ENCODE peak calls at places on chromosomes 5 and 9, in four cellular contexts. Y, M, W and R are unnamed samples.

GRCh38 chr5:80745490-80745889 is 90.7 kb upstream of the DHFR start:
- DNase-seq in M (no peak), Y (no peak), W (no peak), R (no peak)

GRCh38 chr9:112898872-112899281 is 8.2 kb upstream of the SLC46A2 start:
- DNase-seq in W (no peak), Y (no peak), M (no peak), R (no peak)

GRCh38 chr5:159514229-159514822 is 184.0 kb upstream of the IL12B start:
- DNase-seq in M (no peak), Y (no peak), W (no peak), R (no peak)

GRCh38 chr9:41229408-41230401 is 40.6 kb upstream of the ZNG1F start:
- DNase-seq in W (no peak), Y (no peak), M (no peak), R (peak; percentile 2)

GRCh38 chr5:104179057-104179456 is 616.5 kb upstream of the NUDT12 start:
- DNase-seq in W (peak; percentile 31), M (peak; percentile 43), Y (peak; percentile 30), R (peak; percentile 80)

GRCh38 chr5:77847814-77848290 is 71.7 kb upstream of the TBCA start:
- DNase-seq in W (no peak), Y (no peak), M (no peak), R (peak; percentile 93)

GRCh38 chr5:159850192-159850573 is 66.1 kb upstream of the ADRA1B start:
- DNase-seq in Y (no peak), M (no peak), W (no peak), R (no peak)

GRCh38 chr5:135129307-135129706 is 95.3 kb upstream of the PITX1 start:
- DNase-seq in M (no peak), Y (no peak), W (no peak), R (no peak)

GRCh38 chr5:170306381-170306790 is 8.8 kb upstream of the LCP2 start:
- DNase-seq in M (no peak), Y (peak; percentile 70), W (no peak), R (no peak)

GRCh38 chr5:31640024-31640423 is 1.1 kb downstream of the PDZD2 start:
- DNase-seq in W (no peak), M (peak; percentile 2), Y (no peak), R (no peak)

GRCh38 chr9:85224729-85225128 is 517.0 kb downstream of the AGTPBP1 start:
- DNase-seq in Y (no peak), W (no peak), M (no peak), R (no peak)

GRCh38 chr9:123039617-123040219 is 6.3 kb downstream of the GPR21 start:
- DNase-seq in W (no peak), Y (no peak), M (no peak), R (no peak)

GRCh38 chr5:5298841-5299543 is 123.5 kb upstream of the ICE1 start:
- DNase-seq in M (no peak), Y (no peak), W (no peak), R (no peak)

GRCh38 chr5:93603711-93604118 is 20.7 kb downstream of the NR2F1 start:
- DNase-seq in M (no peak), W (no peak), Y (no peak), R (no peak)

GRCh38 chr5:116572375-116573278 is 2.0 kb downstream of the SEMA6A start:
- DNase-seq in W (peak; percentile 63), Y (peak; percentile 35), M (peak; percentile 63), R (peak; percentile 19)

GRCh38 chr9:134590240-134591081 is 51.1 kb upstream of the COL5A1 start:
- DNase-seq in W (peak; percentile 16), M (no peak), Y (no peak), R (no peak)

GRCh38 chr5:87103616-87104287 is 163.9 kb upstream of the RASA1 start:
- DNase-seq in Y (no peak), M (no peak), W (peak; percentile 23), R (no peak)

GRCh38 chr5:76714771-76715483 is 999 bp upstream of the F2R start:
- DNase-seq in W (peak; percentile 29), M (peak; percentile 25), Y (no peak), R (peak; percentile 37)

GRCh38 chr5:81393783-81394718 is at the start of gene ACOT12:
- DNase-seq in M (no peak), Y (no peak), W (no peak), R (peak; percentile 25)

GRCh38 chr9:3662671-3663070 is 136.9 kb upstream of the RFX3 start:
- DNase-seq in W (no peak), Y (no peak), M (no peak), R (no peak)

GRCh38 chr9:88732128-88732527 is 197.2 kb downstream of the NXNL2 start:
- DNase-seq in W (no peak), M (no peak), Y (no peak), R (no peak)

GRCh38 chr9:31137151-31137849 is 1247.1 kb upstream of the ACO1 start:
- DNase-seq in M (no peak), Y (peak; percentile 27), W (no peak), R (no peak)

GRCh38 chr5:101783241-101784095 is 512.6 kb downstream of the SLCO4C1 start:
- DNase-seq in M (no peak), W (no peak), Y (no peak), R (no peak)

GRCh38 chr5:16656561-16657191 is 39.9 kb upstream of the RETREG1 start:
- DNase-seq in W (no peak), Y (no peak), M (no peak), R (no peak)

GRCh38 chr9:22097712-22098111 is 88.6 kb upstream of the CDKN2B start:
- DNase-seq in M (peak; percentile 38), W (no peak), Y (no peak), R (no peak)

GRCh38 chr9:137673871-137674270 is 55.1 kb downstream of the EHMT1 start:
- DNase-seq in W (no peak), M (no peak), Y (no peak), R (no peak)

GRCh38 chr9:129884220-129885017 is 49.2 kb downstream of the USP20 start:
- DNase-seq in M (peak; percentile 89), W (peak; percentile 96), Y (peak; percentile 93), R (peak; percentile 97)

GRCh38 chr5:119361723-119362122 is 5.9 kb downstream of the TNFAIP8 start:
- DNase-seq in M (no peak), Y (no peak), W (no peak), R (no peak)

GRCh38 chr5:111859533-111860270 is 102.7 kb upstream of the NREP start:
- DNase-seq in Y (no peak), W (no peak), M (no peak), R (no peak)

GRCh38 chr5:116766470-116766947 is 191.9 kb upstream of the SEMA6A start:
- DNase-seq in Y (no peak), M (no peak), W (no peak), R (no peak)

GRCh38 chr9:120374817-120375216 is 205.2 kb downstream of the CDK5RAP2 start:
- DNase-seq in W (no peak), Y (no peak), M (no peak), R (no peak)
- H3K4me1 ChIP-seq in W (no peaks in the 10 kb centered on the region), Y (no peaks in the 10 kb centered on the region), M (no peaks in the 10 kb centered on the region), R (no peaks in the 10 kb centered on the region)

DNA sequence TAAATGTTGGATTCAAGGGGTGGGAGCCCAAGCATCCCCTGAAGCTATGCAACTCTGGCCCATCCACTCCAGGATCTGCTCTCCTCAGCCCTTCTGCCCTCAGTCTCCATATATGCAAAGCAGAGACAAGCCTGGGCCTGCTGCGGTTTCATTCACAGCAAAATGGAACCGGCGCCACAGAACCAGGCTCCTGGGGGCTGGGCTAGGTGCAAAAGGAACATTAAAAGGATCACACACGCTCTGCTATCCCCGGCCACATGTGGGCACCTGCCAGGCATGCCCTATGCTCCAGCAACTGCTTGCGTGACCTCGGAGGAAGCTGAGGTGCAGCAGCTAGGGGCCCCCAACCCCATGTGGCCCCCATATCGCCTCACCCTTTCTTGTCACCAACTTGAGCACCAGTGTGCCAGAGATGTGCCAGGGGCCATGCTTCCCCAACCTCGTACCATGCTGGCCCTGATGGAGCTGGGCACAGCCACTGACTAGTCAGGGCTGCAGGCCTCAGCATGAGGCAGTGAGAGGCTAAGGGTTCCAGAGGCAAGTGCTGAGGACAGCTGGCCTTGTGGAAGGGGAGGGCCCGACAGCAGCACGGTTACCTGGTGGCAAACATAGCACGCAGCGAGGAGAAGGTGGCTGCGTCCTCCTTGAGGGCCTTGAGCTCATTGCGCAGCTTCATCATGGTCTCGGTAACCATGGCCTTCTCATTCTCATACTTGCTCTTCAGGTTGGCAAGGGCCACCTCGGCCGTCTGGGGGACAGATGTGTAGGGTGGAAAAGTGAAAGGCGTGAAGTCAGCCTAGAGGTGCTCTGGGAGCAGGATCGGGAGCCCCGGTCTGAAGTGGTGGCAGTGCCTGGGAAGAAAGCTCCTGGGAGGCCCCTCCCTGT is 47.2 kb downstream of the BICD2 start:
- DNase-seq in M (no peak), W (no peak), Y (no peak), R (no peak)
- H3K4me3 ChIP-seq in M (no peak overlapping the region), W (no peak overlapping the region), Y (no peak overlapping the region), R (no peak overlapping the region)

DNA sequence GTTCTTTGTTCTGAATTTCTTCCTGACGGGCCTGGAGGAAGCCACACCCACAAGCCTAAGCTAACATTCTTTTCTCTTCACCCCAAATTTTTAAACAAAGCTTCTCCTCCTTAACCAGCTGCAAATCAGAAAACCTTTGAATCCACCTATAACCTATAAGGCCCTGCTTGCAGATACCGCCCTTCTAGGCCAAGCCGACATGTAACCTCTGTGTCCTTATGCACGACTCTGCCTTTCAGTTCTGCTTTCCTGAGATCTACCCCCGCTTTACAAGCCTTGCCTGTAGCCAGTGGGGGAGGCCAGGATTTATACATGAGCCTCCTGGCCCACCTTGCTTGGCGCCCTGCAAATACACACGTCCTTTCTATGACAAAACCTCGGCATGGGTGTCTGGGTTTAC is 19.3 kb downstream of the BRD9 start:
- DNase-seq in W (no peak), Y (no peak), M (no peak), R (no peak)
- H3K36me3 ChIP-seq in W (peaks cover 16% of the 10 kb centered on the region), Y (peaks cover 64% of the 10 kb centered on the region), M (peaks cover 6% of the 10 kb centered on the region), R (peaks cover 81% of the 10 kb centered on the region)

DNA sequence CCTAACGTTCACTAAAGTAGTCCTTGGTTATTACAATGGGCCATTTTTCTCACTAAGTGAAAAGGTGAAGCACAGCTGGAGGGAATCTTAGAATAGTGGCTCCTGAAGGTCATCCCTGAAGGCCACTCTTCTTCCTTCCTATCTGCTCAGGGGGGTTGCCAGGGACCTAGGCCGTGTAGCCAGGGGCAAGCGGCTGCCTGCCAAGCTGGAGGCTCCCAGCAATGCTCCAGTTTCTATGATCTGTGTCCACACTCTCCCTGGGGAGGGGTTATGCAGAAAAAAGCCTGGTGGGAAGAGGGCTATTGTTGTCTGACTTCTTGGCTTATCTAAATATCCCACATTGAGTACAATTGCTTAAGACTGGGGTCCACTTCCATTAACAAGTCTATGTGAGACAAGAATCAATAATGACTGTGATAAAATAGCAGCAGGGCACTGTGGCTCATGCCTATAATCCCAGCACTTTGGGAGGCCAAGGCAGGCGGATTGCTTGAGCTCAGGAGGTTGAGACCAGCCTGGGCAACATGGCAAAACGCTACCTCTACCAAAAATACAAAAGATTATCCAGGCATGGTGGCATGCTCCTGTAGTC is 3.8 kb downstream of the NMRK1 start:
- DNase-seq in M (no peak), Y (no peak), W (no peak), R (no peak)
- H3K4me1 ChIP-seq in M (no peaks in the 10 kb centered on the region), Y (peaks cover 43% of the 10 kb centered on the region), W (peaks cover 15% of the 10 kb centered on the region), R (peaks cover 3% of the 10 kb centered on the region)

GRCh38 chr5:142320851-142321560 is 3.8 kb downstream of the SPRY4 start:
- DNase-seq in Y (no peak), W (no peak), M (no peak), R (no peak)
- H3K4me3 ChIP-seq in Y (no peak overlapping the region), W (no peak overlapping the region), M (no peak overlapping the region), R (no peak overlapping the region)

DNA sequence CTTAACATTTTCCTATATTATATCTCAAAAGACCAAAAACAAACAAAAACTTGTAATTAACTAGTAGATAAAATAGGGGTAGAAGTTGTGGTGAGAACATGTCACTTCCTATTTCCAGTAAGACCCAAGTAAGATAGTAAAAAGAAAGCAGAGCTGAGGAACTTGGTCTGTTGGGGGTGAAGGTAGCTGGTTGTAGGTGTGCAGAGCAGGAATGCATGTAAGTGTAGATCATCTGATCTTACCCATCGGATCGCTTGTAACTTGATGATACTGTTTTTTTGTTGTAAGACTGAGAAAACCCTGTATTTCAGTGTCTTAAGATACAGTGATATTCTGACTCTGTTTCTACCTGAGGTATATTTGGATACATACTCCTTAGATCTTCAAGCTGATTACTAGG is 5.7 kb downstream of the SRP19 start:
- DNase-seq in M (no peak), W (no peak), Y (no peak), R (no peak)
- H3K36me3 ChIP-seq in M (peaks cover 1% of the 10 kb centered on the region), W (no peaks in the 10 kb centered on the region), Y (peaks cover 27% of the 10 kb centered on the region), R (peaks cover 69% of the 10 kb centered on the region)